ENCODE peak calls at places on chromosome 2, in four cellular contexts. B is K562, D is HepG2, E is H1. O is an unnamed sample.

GRCh38 chr2:220114443-220114842 is 487.0 kb downstream of the SLC4A3 start:
- DNase-seq in D (no peak), B (no peak), E (no peak), O (peak; percentile 14)

GRCh38 chr2:70143314-70144150 is 47.3 kb downstream of the C2orf42 start:
- DNase-seq in D (peak; percentile 74), E (no peak), B (peak; percentile 83), O (peak; percentile 81)

GRCh38 chr2:198102841-198103240 is 298.4 kb downstream of the PLCL1 start:
- DNase-seq in E (no peak), B (no peak), D (no peak), O (no peak)

GRCh38 chr2:213151437-213152064 is at the start of gene IKZF2:
- DNase-seq in D (peak; percentile 71), E (peak; percentile 78), B (peak; percentile 78), O (peak; percentile 31)

GRCh38 chr2:46389417-46389916 is 89.9 kb upstream of the TMEM247 start:
- DNase-seq in B (no peak), D (peak; percentile 39), E (peak; percentile 19), O (no peak)

GRCh38 chr2:221929259-221929658 is 357.2 kb upstream of the EPHA4 start:
- DNase-seq in D (no peak), E (no peak), B (no peak), O (no peak)

GRCh38 chr2:145007673-145008263 is 487.8 kb upstream of the ZEB2 start:
- DNase-seq in D (no peak), B (no peak), E (no peak), O (peak; percentile 56)

GRCh38 chr2:17763641-17764333 is 9.8 kb downstream of the GEN1 start:
- DNase-seq in B (no peak), D (no peak), E (no peak), O (no peak)

GRCh38 chr2:62603154-62603712 is 97.2 kb upstream of the TMEM17 start:
- DNase-seq in E (no peak), D (no peak), B (no peak), O (no peak)

GRCh38 chr2:173395567-173396351 is 41.1 kb downstream of the CDCA7 start:
- DNase-seq in D (no peak), E (no peak), B (peak; percentile 17), O (no peak)

GRCh38 chr2:162403884-162404283 is 60.0 kb downstream of the GCA start:
- DNase-seq in B (no peak), E (no peak), D (no peak), O (no peak)

GRCh38 chr2:2182688-2183087 is 148.4 kb downstream of the MYT1L start:
- DNase-seq in E (no peak), B (no peak), D (no peak), O (no peak)

GRCh38 chr2:118221952-118222594 is 133.8 kb downstream of the INSIG2 start:
- DNase-seq in D (peak; percentile 61), E (peak; percentile 52), B (peak; percentile 58), O (peak; percentile 63)

GRCh38 chr2:11004206-11004605 is 92.5 kb downstream of the KCNF1 start:
- DNase-seq in D (peak; percentile 27), E (no peak), B (no peak), O (no peak)

GRCh38 chr2:60552096-60552850 is 1.2 kb downstream of the BCL11A start:
- DNase-seq in D (no peak), B (no peak), E (peak; percentile 68), O (peak; percentile 17)

GRCh38 chr2:140918426-140918825 is 1212.4 kb downstream of the LRP1B start:
- DNase-seq in D (no peak), B (no peak), E (no peak), O (no peak)

GRCh38 chr2:230447036-230447435 is 31.0 kb downstream of the SP100 start:
- DNase-seq in E (no peak), B (no peak), D (no peak), O (no peak)

GRCh38 chr2:9001778-9002177 is 1.7 kb downstream of the MBOAT2 start:
- DNase-seq in E (no peak), D (no peak), B (peak; percentile 56), O (no peak)

GRCh38 chr2:142974288-142975024 is 97.0 kb downstream of the KYNU start:
- DNase-seq in B (peak; percentile 7), E (no peak), D (no peak), O (no peak)

GRCh38 chr2:9879455-9880194 is 36.4 kb downstream of the TAF1B start:
- DNase-seq in B (no peak), E (no peak), D (no peak), O (no peak)

GRCh38 chr2:138476940-138477339 is 24.6 kb upstream of the SPOPL start:
- DNase-seq in D (peak; percentile 30), E (no peak), B (no peak), O (no peak)

GRCh38 chr2:48530033-48530804 is at the start of gene STON1:
- DNase-seq in E (peak; percentile 65), D (no peak), B (peak; percentile 64), O (peak; percentile 17)

GRCh38 chr2:160295519-160296231 is 95.6 kb upstream of the ITGB6 start:
- DNase-seq in E (no peak), D (no peak), B (no peak), O (no peak)

GRCh38 chr2:153235516-153235915 is 243.0 kb downstream of the RPRM start:
- DNase-seq in E (no peak), D (no peak), B (no peak), O (no peak)

GRCh38 chr2:8488001-8488738 is 193.7 kb upstream of the ID2 start:
- DNase-seq in E (no peak), B (no peak), D (no peak), O (no peak)

GRCh38 chr2:217946071-217946470 is 56.7 kb downstream of the TNS1 start:
- DNase-seq in E (no peak), B (no peak), D (no peak), O (no peak)

GRCh38 chr2:132550945-132551344 is 119.1 kb downstream of the LYPD1 start:
- DNase-seq in B (no peak), E (peak; percentile 1), D (no peak), O (no peak)

GRCh38 chr2:132547089-132547687 is 122.8 kb downstream of the LYPD1 start:
- DNase-seq in B (peak; percentile 71), D (peak; percentile 59), E (peak; percentile 81), O (peak; percentile 74)

DNA sequence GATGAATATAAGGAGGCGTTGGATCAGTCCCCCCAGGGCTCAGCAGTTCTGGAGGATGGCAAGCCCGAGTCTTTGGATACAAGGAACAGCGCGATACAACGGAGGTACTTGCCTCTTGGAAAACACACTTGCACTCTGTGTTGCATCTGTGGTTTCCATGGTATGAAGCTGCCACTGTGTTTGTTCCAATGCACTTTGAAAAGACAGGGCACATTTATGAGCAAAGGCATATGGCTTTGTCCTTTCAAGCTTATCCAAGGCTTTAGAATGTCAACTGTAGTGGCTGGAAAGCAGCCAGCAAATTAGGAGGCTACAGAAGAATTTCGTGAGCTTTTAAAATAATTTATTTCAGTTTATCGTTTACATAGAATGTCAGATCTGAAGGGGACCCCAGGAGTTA is 119.7 kb downstream of the LYPD1 start:
- DNase-seq in B (no peak), E (peak; percentile 35), D (no peak), O (no peak)
- TF ChIP-seq EP300 in B (no peak), E (no peak), D (no peak), O (no peak)

DNA sequence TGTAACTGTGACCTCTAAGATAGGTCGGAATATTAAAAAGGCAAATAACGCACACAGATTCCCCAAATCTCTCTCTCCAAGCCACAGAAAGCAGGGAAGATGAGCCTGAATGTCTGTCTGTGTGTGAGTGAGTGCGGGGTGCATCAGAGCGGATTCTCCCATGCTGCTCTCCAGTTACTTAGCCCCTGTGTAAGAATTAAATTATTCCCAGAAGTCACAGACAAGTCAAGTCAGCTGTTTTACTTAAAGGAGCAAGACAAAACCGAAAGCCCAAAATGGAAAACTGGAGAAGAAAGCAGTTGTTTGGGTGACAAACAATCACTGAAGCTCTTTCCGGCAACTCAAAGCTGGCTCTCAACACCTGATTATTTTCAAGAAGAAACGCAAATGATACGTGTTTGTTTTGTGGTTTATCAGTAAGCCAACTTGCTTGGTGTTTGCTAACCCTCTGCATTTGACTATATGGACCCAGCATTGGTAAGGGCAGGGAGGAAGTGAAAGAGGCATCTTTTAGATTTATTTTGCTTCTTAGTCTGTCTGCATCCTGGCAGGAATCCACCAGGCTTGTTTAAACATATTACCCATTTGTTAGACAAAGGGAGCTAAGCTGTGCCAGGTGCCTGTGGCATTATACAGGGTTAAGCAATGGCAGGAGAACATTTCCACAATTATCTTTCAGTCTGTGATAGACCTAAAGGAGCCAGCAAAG is 121.5 kb upstream of the CREB1 start:
- DNase-seq in E (no peak), D (peak; percentile 32), B (no peak), O (peak; percentile 2)
- TF ChIP-seq JUN in E (no peak), D (no peak), B (no peak), O (peak; percentile 37)

GRCh38 chr2:216339456-216340279 is 32.6 kb downstream of the MARCHF4 start:
- DNase-seq in B (no peak), E (peak; percentile 70), D (no peak), O (no peak)
- TF ChIP-seq HDAC2 in B (no peak), E (no peak), D (no peak), O (no peak)

GRCh38 chr2:19743641-19744040 is 158.1 kb downstream of the TTC32 start:
- DNase-seq in B (no peak), E (no peak), D (no peak), O (no peak)
- TF ChIP-seq EP300 in B (no peak), E (no peak), D (no peak), O (no peak)

GRCh38 chr2:149441255-149441654 is 110.9 kb downstream of the LYPD6 start:
- DNase-seq in E (no peak), B (no peak), D (no peak), O (no peak)

DNA sequence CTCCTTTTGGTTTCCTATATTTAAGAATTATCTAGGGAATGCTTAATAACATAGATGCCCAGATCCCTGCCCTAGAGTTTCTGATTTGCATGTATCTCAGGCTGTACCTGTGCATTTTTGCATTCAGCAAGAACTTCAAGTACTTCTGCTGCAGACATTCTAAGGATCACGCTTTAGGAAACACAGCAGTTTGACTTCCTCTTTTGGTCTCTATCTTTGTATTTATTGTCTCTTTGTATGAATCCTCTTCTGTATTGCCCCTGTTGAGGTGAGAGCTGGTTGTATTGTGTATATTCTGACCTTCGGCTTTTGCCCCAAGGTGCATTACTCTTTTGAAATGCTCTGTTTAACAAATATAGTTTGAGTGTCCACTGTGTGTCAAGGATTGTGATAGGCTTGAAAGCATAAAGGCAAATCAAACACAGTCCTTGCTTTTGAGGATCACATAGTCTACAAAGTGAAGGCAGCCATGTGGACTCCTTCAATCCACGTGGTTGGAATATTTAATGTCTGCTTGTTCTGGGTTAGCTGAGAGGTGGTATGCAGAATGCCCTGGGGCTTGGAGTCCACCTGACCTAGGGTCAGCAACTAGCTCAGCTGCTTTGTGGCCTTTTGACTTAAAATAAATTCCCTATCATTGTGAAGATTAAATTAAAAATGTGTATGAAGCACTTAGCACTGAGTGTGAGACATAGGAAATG is 108.0 kb downstream of the LYPD6 start:
- DNase-seq in B (no peak), D (no peak), E (no peak), O (no peak)
- TF ChIP-seq JUN in B (no peak), D (no peak), E (no peak), O (no peak)

O was measured in A549.